ENCODE peak calls at places on chromosomes 5 and 9, in seven cellular contexts. One of them, this sample, is unnamed.

GRCh38 chr9:2704504-2704903 is 12.8 kb upstream of the KCNV2 start:
- DNase-seq in H1: no peak
- DNase-seq in K562: no peak
- DNase-seq in SK-N-SH: no peak
- DNase-seq in T47D: no peak
- DNase-seq in HepG2: no peak
- DNase-seq in GM12878: no peak
- DNase-seq in this sample: no peak

GRCh38 chr5:168654225-168654624 is 75.1 kb upstream of the PANK3 start:
- DNase-seq in GM12878: no peak
- DNase-seq in K562: no peak
- DNase-seq in T47D: no peak
- DNase-seq in SK-N-SH: peak
- DNase-seq in HepG2: no peak
- DNase-seq in H1: no peak
- DNase-seq in this sample: no peak

GRCh38 chr5:142317673-142318261 is 7.1 kb downstream of the SPRY4 start:
- DNase-seq in H1: no peak
- DNase-seq in T47D: no peak
- DNase-seq in SK-N-SH: no peak
- DNase-seq in HepG2: no peak
- DNase-seq in GM12878: no peak
- DNase-seq in K562: no peak
- DNase-seq in this sample: no peak

GRCh38 chr5:26329562-26330189 is 708.7 kb downstream of the CDH9 start:
- DNase-seq in K562: no peak
- DNase-seq in T47D: peak
- DNase-seq in GM12878: no peak
- DNase-seq in SK-N-SH: peak
- DNase-seq in H1: no peak
- DNase-seq in HepG2: no peak
- DNase-seq in this sample: no peak

GRCh38 chr5:33671700-33672291 is 220.0 kb downstream of the ADAMTS12 start:
- DNase-seq in HepG2: no peak
- DNase-seq in GM12878: no peak
- DNase-seq in H1: no peak
- DNase-seq in K562: no peak
- DNase-seq in T47D: no peak
- DNase-seq in SK-N-SH: no peak
- DNase-seq in this sample: no peak

GRCh38 chr9:94869415-94869838 is 142.9 kb downstream of the AOPEP start:
- DNase-seq in H1: peak
- DNase-seq in T47D: no peak
- DNase-seq in SK-N-SH: peak
- DNase-seq in K562: no peak
- DNase-seq in HepG2: no peak
- DNase-seq in GM12878: no peak
- DNase-seq in this sample: no peak

GRCh38 chr9:34508951-34509350 is 13.8 kb downstream of the ENHO start:
- DNase-seq in T47D: no peak
- DNase-seq in GM12878: no peak
- DNase-seq in K562: no peak
- DNase-seq in SK-N-SH: no peak
- DNase-seq in HepG2: no peak
- DNase-seq in H1: no peak
- DNase-seq in this sample: no peak

GRCh38 chr9:5425006-5425628 is 12.6 kb downstream of the PLGRKT start:
- DNase-seq in HepG2: peak
- DNase-seq in SK-N-SH: peak
- DNase-seq in T47D: peak
- DNase-seq in H1: no peak
- DNase-seq in GM12878: peak
- DNase-seq in K562: peak
- DNase-seq in this sample: no peak

GRCh38 chr5:181246276-181247050 is 2.8 kb upstream of the RACK1 start:
- DNase-seq in SK-N-SH: peak
- DNase-seq in GM12878: no peak
- DNase-seq in HepG2: peak
- DNase-seq in T47D: peak
- DNase-seq in H1: peak
- DNase-seq in K562: peak
- DNase-seq in this sample: peak

GRCh38 chr9:318646-319045 is 104.0 kb downstream of the DOCK8 start:
- DNase-seq in T47D: no peak
- DNase-seq in K562: no peak
- DNase-seq in HepG2: no peak
- DNase-seq in GM12878: no peak
- DNase-seq in SK-N-SH: no peak
- DNase-seq in H1: no peak
- DNase-seq in this sample: no peak

GRCh38 chr5:79236364-79236969 is 536 bp downstream of the JMY start:
- DNase-seq in T47D: peak
- DNase-seq in GM12878: no peak
- DNase-seq in SK-N-SH: peak
- DNase-seq in HepG2: no peak
- DNase-seq in K562: peak
- DNase-seq in H1: no peak
- DNase-seq in this sample: no peak

GRCh38 chr9:114291064-114291474 is 31.8 kb upstream of the ORM1 start:
- DNase-seq in GM12878: no peak
- DNase-seq in SK-N-SH: peak
- DNase-seq in T47D: peak
- DNase-seq in HepG2: peak
- DNase-seq in K562: peak
- DNase-seq in H1: peak
- DNase-seq in this sample: peak

GRCh38 chr5:179872356-179873160 is 13.9 kb upstream of the MRNIP start:
- DNase-seq in GM12878: no peak
- DNase-seq in T47D: no peak
- DNase-seq in K562: no peak
- DNase-seq in HepG2: no peak
- DNase-seq in SK-N-SH: peak
- DNase-seq in H1: no peak
- DNase-seq in this sample: no peak

GRCh38 chr5:160105686-160106085 is 13.6 kb downstream of the PWWP2A start:
- DNase-seq in H1: no peak
- DNase-seq in GM12878: peak
- DNase-seq in K562: no peak
- DNase-seq in SK-N-SH: no peak
- DNase-seq in HepG2: no peak
- DNase-seq in T47D: no peak
- DNase-seq in this sample: no peak

GRCh38 chr9:86557063-86557766 is 203.0 kb upstream of the TUT7 start:
- DNase-seq in H1: no peak
- DNase-seq in K562: no peak
- DNase-seq in T47D: no peak
- DNase-seq in HepG2: no peak
- DNase-seq in SK-N-SH: no peak
- DNase-seq in GM12878: no peak
- DNase-seq in this sample: no peak

GRCh38 chr9:95852059-95853032 is 23.1 kb upstream of the ERCC6L2 start:
- DNase-seq in K562: no peak
- DNase-seq in T47D: no peak
- DNase-seq in HepG2: no peak
- DNase-seq in GM12878: peak
- DNase-seq in H1: no peak
- DNase-seq in SK-N-SH: no peak
- DNase-seq in this sample: no peak

GRCh38 chr9:91177081-91177480 is 184.6 kb downstream of the AUH start:
- DNase-seq in H1: no peak
- DNase-seq in SK-N-SH: no peak
- DNase-seq in HepG2: no peak
- DNase-seq in GM12878: no peak
- DNase-seq in T47D: no peak
- DNase-seq in K562: no peak
- DNase-seq in this sample: no peak

GRCh38 chr5:57416246-57416996 is 66.2 kb downstream of the ACTBL2 start:
- DNase-seq in H1: no peak
- DNase-seq in HepG2: no peak
- DNase-seq in SK-N-SH: peak
- DNase-seq in T47D: no peak
- DNase-seq in K562: no peak
- DNase-seq in GM12878: no peak
- DNase-seq in this sample: no peak

GRCh38 chr5:100623719-100624118 is 88.5 kb downstream of the FAM174A start:
- DNase-seq in HepG2: no peak
- DNase-seq in K562: no peak
- DNase-seq in GM12878: no peak
- DNase-seq in SK-N-SH: no peak
- DNase-seq in H1: no peak
- DNase-seq in T47D: peak
- DNase-seq in this sample: no peak
- TF ChIP-seq JUND in HepG2: no peak
- TF ChIP-seq JUND in K562: no peak
- TF ChIP-seq JUND in GM12878: no peak
- TF ChIP-seq JUND in SK-N-SH: no peak
- TF ChIP-seq JUND in H1: no peak
- TF ChIP-seq JUND in T47D: no peak
- TF ChIP-seq JUND in this sample: no peak

DNA sequence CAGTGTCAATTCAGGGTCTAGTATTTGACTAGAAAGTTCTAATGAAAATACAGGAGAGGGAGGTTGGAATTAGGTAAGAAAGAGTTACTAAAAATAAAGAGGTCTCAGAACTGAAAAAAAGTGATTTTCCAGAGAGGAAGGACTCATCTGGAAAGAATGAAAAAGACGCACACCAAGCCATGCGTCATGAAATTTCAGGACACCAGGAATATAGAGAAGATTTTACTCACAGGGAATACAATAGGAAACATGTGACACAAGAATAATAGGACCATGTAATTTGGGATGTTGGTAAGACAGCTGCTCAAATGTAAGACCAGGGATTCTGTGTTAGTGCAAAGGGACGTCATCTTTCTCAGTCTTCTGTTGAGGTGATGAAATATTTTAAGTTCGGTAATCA is 224.7 kb downstream of the GDNF start:
- DNase-seq in GM12878: no peak
- DNase-seq in K562: no peak
- DNase-seq in SK-N-SH: no peak
- DNase-seq in HepG2: no peak
- DNase-seq in T47D: no peak
- DNase-seq in H1: no peak
- DNase-seq in this sample: no peak
- TF ChIP-seq JUND in GM12878: no peak
- TF ChIP-seq JUND in K562: no peak
- TF ChIP-seq JUND in SK-N-SH: peak
- TF ChIP-seq JUND in HepG2: no peak
- TF ChIP-seq JUND in T47D: no peak
- TF ChIP-seq JUND in H1: no peak
- TF ChIP-seq JUND in this sample: no peak

GRCh38 chr5:16574789-16575785 is 41.7 kb downstream of the RETREG1 start:
- DNase-seq in K562: no peak
- DNase-seq in H1: no peak
- DNase-seq in SK-N-SH: no peak
- DNase-seq in HepG2: no peak
- DNase-seq in T47D: no peak
- DNase-seq in GM12878: no peak
- DNase-seq in this sample: no peak

GRCh38 chr5:16570121-16570815 is 46.5 kb downstream of the RETREG1 start:
- DNase-seq in K562: no peak
- DNase-seq in T47D: no peak
- DNase-seq in GM12878: no peak
- DNase-seq in SK-N-SH: peak
- DNase-seq in HepG2: no peak
- DNase-seq in H1: no peak
- DNase-seq in this sample: no peak

GRCh38 chr5:16577677-16578076 is 39.1 kb downstream of the RETREG1 start:
- DNase-seq in K562: no peak
- DNase-seq in GM12878: no peak
- DNase-seq in HepG2: no peak
- DNase-seq in T47D: no peak
- DNase-seq in H1: peak
- DNase-seq in SK-N-SH: no peak
- DNase-seq in this sample: no peak

GRCh38 chr5:16572289-16573015 is 44.3 kb downstream of the RETREG1 start:
- DNase-seq in GM12878: no peak
- DNase-seq in T47D: no peak
- DNase-seq in SK-N-SH: no peak
- DNase-seq in K562: no peak
- DNase-seq in H1: no peak
- DNase-seq in HepG2: no peak
- DNase-seq in this sample: no peak

DNA sequence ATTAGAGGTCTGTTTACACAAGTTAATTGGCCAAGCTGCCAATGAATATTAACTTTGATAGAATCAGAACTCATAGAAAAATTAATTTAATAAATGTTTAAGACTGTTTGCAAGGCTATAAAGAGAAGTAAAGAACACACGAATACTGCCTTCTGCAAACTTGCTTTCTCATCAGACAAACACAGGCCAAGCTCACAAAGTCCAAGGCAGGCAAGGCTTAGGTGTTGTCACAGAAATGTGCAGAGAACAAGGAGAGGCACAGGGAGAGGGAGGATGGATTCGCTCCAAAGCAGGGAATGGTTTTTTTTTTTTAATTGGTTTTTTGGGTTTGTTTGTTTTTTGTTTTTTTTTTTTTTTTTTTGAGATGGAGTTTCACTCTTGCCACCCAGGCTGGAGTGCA is 43.4 kb downstream of the RETREG1 start:
- DNase-seq in H1: no peak
- DNase-seq in K562: no peak
- DNase-seq in T47D: peak
- DNase-seq in GM12878: no peak
- DNase-seq in SK-N-SH: no peak
- DNase-seq in HepG2: peak
- DNase-seq in this sample: no peak
- TF ChIP-seq JUND in H1: no peak
- TF ChIP-seq JUND in K562: no peak
- TF ChIP-seq JUND in T47D: no peak
- TF ChIP-seq JUND in GM12878: no peak
- TF ChIP-seq JUND in SK-N-SH: no peak
- TF ChIP-seq JUND in HepG2: no peak
- TF ChIP-seq JUND in this sample: no peak

DNA sequence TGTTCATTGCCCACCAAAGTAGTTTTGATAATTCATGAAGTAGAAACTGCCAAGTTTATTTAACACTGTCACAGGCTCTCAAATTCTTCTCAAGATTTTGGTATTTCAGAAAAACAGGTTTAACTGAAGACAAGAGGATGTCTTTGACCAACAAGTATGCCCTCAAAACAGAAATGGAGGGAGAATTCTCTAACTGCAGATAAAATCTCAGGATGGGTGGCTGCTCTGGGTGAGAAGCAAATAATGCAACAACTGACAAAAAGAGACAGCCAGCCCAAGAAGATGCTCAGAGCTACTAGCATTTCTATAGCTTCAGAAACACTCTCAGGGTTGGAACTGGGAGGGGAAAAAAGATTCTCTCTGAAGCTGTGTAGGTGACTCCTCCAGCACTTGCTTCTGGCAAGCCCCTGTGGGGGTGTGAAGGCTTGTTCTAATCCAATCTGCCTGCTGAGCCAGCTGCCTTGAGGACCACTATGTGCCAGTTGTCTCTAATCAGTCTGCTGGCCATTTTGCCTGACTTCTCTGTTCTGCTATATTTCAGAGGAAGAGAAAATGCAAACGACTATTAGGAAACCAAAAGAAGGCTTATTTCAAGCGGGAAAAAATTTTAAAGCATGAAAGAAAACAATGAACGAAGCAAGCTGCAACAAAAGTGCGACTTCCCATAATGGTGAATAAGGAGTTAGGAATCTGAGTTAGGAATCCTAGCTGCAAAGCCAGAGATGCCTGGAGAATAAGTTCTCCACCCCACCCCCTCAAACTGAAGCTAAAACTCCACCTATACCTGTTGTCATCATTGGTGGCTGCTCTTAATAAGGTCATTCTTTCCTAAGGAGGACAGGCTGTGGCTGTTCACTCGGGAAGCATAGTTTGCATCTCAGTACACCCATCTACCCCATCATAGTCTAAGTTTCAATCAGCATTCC is 147.5 kb downstream of the GNAQ start:
- DNase-seq in SK-N-SH: no peak
- DNase-seq in K562: no peak
- DNase-seq in HepG2: no peak
- DNase-seq in H1: no peak
- DNase-seq in GM12878: no peak
- DNase-seq in T47D: no peak
- DNase-seq in this sample: no peak
- TF ChIP-seq JUND in SK-N-SH: no peak
- TF ChIP-seq JUND in K562: no peak
- TF ChIP-seq JUND in HepG2: no peak
- TF ChIP-seq JUND in H1: no peak
- TF ChIP-seq JUND in GM12878: no peak
- TF ChIP-seq JUND in T47D: no peak
- TF ChIP-seq JUND in this sample: no peak